ENCODE peak calls at places on chromosomes 1 and 21, in six cellular contexts. B is neural progenitor cell, J is cardiac muscle cell, X is mucosa of descending colon, C is right cardiac atrium, E is ascending aorta. V is an unnamed sample. For H3K9me3 and H3K4me1, the result is how much of the 10 kb centered on the place peaks cover.

GRCh38 chr1:74729741-74730478 is 2.9 kb downstream of the CRYZ start:
- DNase-seq in B (no peak), J (no peak), X (no peak), C (no peak), E (no peak), V (no peak)

GRCh38 chr1:201016211-201016651 is 7.3 kb downstream of the KIF21B start:
- DNase-seq in B (no peak), J (peak), X (peak), C (peak), E (no peak), V (no peak)

GRCh38 chr1:23400324-23401110 is 24.0 kb downstream of the TCEA3 start:
- DNase-seq in B (no peak), J (no peak), X (no peak), C (no peak), E (no peak), V (no peak)

GRCh38 chr1:32774950-32775634 is 42.1 kb downstream of the YARS1 start:
- DNase-seq in B (no peak), J (no peak), X (no peak), C (peak), E (no peak), V (no peak)

GRCh38 chr1:91697322-91698260 is 188.4 kb downstream of the TGFBR3 start:
- DNase-seq in B (no peak), J (no peak), X (no peak), C (no peak), E (no peak), V (no peak)

GRCh38 chr1:63873751-63874150 is 99.9 kb downstream of the ROR1 start:
- DNase-seq in B (no peak), J (no peak), X (no peak), C (no peak), E (no peak), V (no peak)

GRCh38 chr1:72278461-72278860 is 3.9 kb downstream of the NEGR1 start:
- DNase-seq in B (no peak), J (no peak), X (no peak), C (no peak), E (no peak), V (no peak)

GRCh38 chr1:4944072-4944471 is 289.7 kb downstream of the AJAP1 start:
- DNase-seq in B (no peak), J (no peak), X (no peak), C (no peak), E (no peak), V (no peak)

GRCh38 chr1:169892176-169892818 is 1.4 kb downstream of the SCYL3 start:
- DNase-seq in B (no peak), J (no peak), X (no peak), C (no peak), E (no peak), V (no peak)

GRCh38 chr1:174998569-174999215 is 1.1 kb upstream of the CACYBP start:
- DNase-seq in B (peak), J (peak), X (no peak), C (peak), E (no peak), V (no peak)

GRCh38 chr1:153957744-153958110 is 685 bp downstream of the CRTC2 start:
- DNase-seq in B (no peak), J (no peak), X (no peak), C (no peak), E (no peak), V (no peak)

GRCh38 chr1:34126486-34126885 is 38.5 kb downstream of the CSMD2 start:
- DNase-seq in B (no peak), J (no peak), X (no peak), C (no peak), E (no peak), V (no peak)

GRCh38 chr1:17232759-17233661 is 15.9 kb upstream of the PADI3 start:
- DNase-seq in B (no peak), J (no peak), X (no peak), C (no peak), E (no peak), V (no peak)

GRCh38 chr1:8361198-8361849 is 43.4 kb downstream of the SLC45A1 start:
- DNase-seq in B (no peak), J (no peak), X (no peak), C (peak), E (no peak), V (no peak)
- H3K9me3 ChIP-seq in B (under half), J (under half), X (under half), C (under half), E (under half), V (under half)

GRCh38 chr21:26469789-26470188 is 103.3 kb downstream of the CYYR1 start:
- DNase-seq in B (no peak), J (no peak), X (no peak), C (peak), E (no peak), V (peak)

GRCh38 chr21:26473471-26473870 is 99.6 kb downstream of the CYYR1 start:
- DNase-seq in B (no peak), J (no peak), X (no peak), C (no peak), E (no peak), V (no peak)

GRCh38 chr21:26470361-26471115 is 102.5 kb downstream of the CYYR1 start:
- DNase-seq in B (no peak), J (no peak), X (no peak), C (peak), E (no peak), V (no peak)

GRCh38 chr21:26471116-26471505 is 102.0 kb downstream of the CYYR1 start:
- DNase-seq in B (no peak), J (no peak), X (no peak), C (no peak), E (no peak), V (no peak)
- H3K4me1 ChIP-seq in B (under half), J (under half), X (under half), C (under half), E (under half), V (under half)

GRCh38 chr1:176692431-176692830 is 229.5 kb downstream of the PAPPA2 start:
- DNase-seq in B (no peak), J (peak), X (no peak), C (peak), E (no peak), V (no peak)
- H3K9me3 ChIP-seq in B (under half), J (under half), X (under half), C (under half), E (under half), V (under half)

DNA sequence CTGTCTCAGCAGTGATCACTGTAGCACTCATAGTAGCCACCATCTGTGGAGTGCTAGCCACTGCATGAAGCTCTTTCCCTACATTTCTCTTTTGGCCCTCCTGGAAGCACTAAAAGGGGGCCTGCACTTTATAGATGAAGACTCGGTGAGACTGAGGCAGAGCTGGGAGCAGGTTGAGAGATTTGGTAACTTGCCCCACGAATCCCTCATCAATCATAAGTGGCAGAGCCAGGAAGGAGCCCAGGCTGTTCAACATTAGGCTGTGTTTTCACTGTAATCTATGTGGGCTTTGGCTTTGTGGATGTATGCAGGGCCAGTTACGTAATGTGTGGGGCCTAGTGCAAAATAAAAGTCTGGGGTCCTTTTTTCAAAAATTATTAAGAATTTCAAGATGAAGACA is 13.3 kb upstream of the ETV3 start:
- DNase-seq in B (no peak), J (no peak), X (no peak), C (no peak), E (no peak), V (no peak)
- H3K4me1 ChIP-seq in B (under half), J (half or more), X (under half), C (under half), E (under half), V (under half)

DNA sequence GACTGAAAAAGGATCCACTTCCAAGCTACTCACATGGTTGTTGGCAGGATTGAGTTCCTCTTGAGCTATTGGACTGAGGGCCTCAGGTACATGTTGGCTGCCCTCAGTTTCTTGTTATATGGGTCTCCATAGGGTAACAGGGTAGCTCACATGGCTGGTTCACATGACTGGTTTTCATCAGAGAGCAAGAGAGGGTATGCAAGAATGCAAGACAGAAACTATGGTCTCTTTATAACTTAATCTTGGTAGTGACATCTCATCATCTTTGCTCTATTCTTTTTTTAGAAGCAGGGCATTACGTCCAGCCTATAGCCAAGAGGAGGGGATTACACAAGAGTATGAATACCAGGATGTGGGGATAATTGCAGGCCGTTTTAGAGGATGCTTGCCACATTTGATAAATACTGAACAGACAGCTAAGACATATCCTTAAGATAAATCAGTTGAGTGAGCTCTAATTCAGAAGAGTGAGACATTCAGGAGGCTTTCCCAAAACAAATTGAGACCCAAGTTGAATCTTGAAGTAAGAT is 100.2 kb downstream of the HMCN1 start:
- DNase-seq in B (no peak), J (no peak), X (no peak), C (no peak), E (no peak), V (no peak)
- H3K9me3 ChIP-seq in B (under half), J (under half), X (under half), C (under half), E (under half), V (under half)

DNA sequence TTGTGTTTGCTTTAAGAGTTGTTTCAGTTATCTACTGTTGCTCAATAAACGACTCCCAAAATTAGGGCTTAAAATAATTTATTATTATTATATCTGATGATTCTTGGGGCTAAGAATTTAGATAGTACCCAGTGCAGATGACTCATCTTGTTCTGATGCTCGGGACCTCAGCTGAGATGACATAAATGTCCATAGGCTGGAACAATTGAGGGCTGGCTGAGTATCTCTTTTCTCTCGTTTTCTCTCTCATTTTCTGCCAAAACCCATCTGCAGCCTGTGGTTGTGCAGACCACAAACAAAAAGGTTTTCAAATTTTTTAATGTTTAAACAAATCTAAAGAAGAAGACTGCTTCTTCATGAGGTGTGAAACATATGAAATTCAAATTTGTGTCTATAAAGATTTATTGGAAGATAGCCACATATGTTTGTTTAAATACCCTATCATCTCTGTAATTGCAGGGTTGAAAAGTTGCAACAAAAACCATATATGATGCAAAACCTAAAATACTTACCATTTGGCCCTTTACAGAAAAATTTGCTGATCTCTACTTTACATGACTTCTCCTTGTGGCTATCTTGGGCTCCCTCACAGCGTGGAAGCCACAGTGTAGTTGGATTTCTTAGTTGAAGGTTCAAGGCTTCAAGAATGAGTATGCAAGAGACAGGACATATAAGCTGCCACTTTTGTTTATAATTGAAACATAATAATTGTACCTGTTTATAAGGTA is 14.8 kb upstream of the PTPRC start:
- DNase-seq in B (no peak), J (no peak), X (no peak), C (no peak), E (no peak), V (no peak)
- H3K4me1 ChIP-seq in B (under half), J (under half), X (under half), C (under half), E (under half), V (under half)

DNA sequence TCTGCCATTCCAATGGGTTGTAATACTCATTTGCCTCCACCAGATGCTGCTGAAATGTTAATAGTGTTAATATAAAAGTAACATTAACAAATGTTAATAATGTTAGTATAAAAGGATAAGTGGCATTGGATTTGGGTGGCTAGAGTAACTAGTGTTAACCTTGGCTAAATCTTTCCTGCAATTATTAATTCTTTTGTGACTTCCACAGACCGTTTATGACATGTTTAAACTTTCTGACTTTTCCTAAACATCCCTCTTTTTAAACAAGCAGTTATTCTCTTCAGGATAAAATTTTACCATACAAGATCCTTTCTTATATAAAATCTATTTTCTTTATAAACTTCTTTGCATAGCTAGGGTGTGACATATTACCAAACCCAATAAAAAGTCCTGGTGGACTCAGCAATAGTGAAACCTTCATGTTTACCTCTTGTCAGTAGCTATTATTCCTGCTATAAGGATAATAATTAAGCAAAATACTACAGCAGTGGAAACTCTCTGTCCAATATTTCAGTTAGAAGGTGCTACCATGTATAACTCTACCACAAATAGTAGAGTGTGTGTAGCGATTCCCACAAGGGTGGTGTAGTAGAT is 41.5 kb downstream of the CCDC30 start:
- DNase-seq in B (no peak), J (no peak), X (no peak), C (no peak), E (no peak), V (no peak)
- H3K9me3 ChIP-seq in B (under half), J (under half), X (half or more), C (under half), E (under half), V (under half)

GRCh38 chr21:34890724-34891609 is 158.1 kb downstream of the RUNX1 start:
- DNase-seq in B (peak), J (peak), X (peak), C (no peak), E (no peak), V (peak)

GRCh38 chr21:34888569-34889286 is 160.4 kb downstream of the RUNX1 start:
- DNase-seq in B (peak), J (peak), X (peak), C (peak), E (peak), V (peak)

GRCh38 chr21:34890258-34890723 is 158.8 kb downstream of the RUNX1 start:
- DNase-seq in B (no peak), J (no peak), X (no peak), C (no peak), E (no peak), V (no peak)

GRCh38 chr21:34889287-34889536 is 159.9 kb downstream of the RUNX1 start:
- DNase-seq in B (no peak), J (peak), X (peak), C (peak), E (no peak), V (peak)

DNA sequence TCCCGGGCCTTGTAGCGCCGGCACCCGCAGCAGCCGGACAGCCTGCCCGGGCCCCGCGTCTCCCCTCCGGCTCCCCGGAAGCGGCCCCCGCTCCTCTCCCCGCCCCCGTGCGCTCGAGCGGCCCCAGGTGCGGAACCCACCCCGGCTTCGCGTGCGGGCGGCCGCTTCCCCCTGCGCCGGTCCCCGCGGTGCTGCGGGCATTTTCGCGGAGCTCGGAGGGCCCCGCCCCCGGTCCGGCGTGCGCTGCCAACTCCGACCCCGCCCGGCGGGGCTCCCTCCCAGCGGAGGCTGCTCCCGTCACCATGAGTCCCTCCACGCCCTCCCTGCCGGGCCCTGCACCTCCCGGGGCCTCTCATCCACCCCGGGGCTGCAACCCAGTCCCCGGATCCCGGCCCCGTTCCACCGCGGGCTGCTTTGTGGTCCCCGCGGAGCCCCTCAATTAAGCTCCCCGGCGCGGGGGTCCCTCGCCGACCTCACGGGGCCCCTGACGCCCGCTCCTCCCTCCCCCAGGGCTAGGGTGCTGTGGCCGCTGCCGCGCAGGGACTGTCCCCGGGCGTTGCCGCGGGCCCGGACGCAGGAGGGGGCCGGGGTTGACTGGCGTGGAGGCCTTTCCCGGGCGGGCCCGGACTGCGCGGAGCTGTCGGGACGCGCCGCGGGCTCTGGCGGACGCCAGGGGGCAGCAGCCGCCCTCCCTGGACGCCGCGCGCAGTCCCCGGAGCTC is 159.4 kb downstream of the RUNX1 start:
- DNase-seq in B (peak), J (peak), X (peak), C (peak), E (peak), V (peak)
- H3K4me1 ChIP-seq in B (under half), J (under half), X (under half), C (under half), E (under half), V (under half)

GRCh38 chr1:125066385-125066784 is 3881.6 kb downstream of the SRGAP2C start:
- DNase-seq in B (no peak), J (no peak), X (no peak), C (no peak), E (no peak), V (peak)

GRCh38 chr1:125064481-125064880 is 3879.7 kb downstream of the SRGAP2C start:
- DNase-seq in B (no peak), J (no peak), X (peak), C (no peak), E (no peak), V (no peak)

GRCh38 chr1:125065821-125066180 is 3881.0 kb downstream of the SRGAP2C start:
- DNase-seq in B (no peak), J (no peak), X (no peak), C (no peak), E (no peak), V (peak)

GRCh38 chr1:125065092-125065820 is 3880.5 kb downstream of the SRGAP2C start:
- DNase-seq in B (no peak), J (no peak), X (peak), C (peak), E (no peak), V (peak)
- H3K9me3 ChIP-seq in B (under half), J (under half), X (under half), C (under half), E (under half), V (half or more)